ENCODE peak calls at places on chromosomes 13 and 19, in seven cellular contexts. One of them, this sample, is unnamed.

GRCh38 chr13:98080280-98080679 is 62.6 kb upstream of the FARP1 start:
- DNase-seq in Peyer's patch: no peak
- DNase-seq in breast epithelium: no peak
- DNase-seq in suprapubic skin: peak
- DNase-seq in endothelial cell of umbilical vein: no peak
- DNase-seq in upper lobe of left lung: no peak
- DNase-seq in body of pancreas: no peak
- DNase-seq in this sample: no peak

GRCh38 chr13:113922412-113923118 is 51.3 kb downstream of the C13orf46 start:
- DNase-seq in body of pancreas: peak
- DNase-seq in suprapubic skin: peak
- DNase-seq in Peyer's patch: peak
- DNase-seq in endothelial cell of umbilical vein: no peak
- DNase-seq in breast epithelium: peak
- DNase-seq in upper lobe of left lung: no peak
- DNase-seq in this sample: peak

GRCh38 chr13:96499646-96500045 is 409.7 kb downstream of the HS6ST3 start:
- DNase-seq in body of pancreas: no peak
- DNase-seq in upper lobe of left lung: no peak
- DNase-seq in suprapubic skin: no peak
- DNase-seq in breast epithelium: no peak
- DNase-seq in endothelial cell of umbilical vein: no peak
- DNase-seq in Peyer's patch: no peak
- DNase-seq in this sample: no peak

GRCh38 chr19:43759515-43759914 is 4.8 kb upstream of the SMG9 start:
- DNase-seq in breast epithelium: peak
- DNase-seq in endothelial cell of umbilical vein: peak
- DNase-seq in body of pancreas: no peak
- DNase-seq in Peyer's patch: no peak
- DNase-seq in suprapubic skin: no peak
- DNase-seq in upper lobe of left lung: no peak
- DNase-seq in this sample: no peak

GRCh38 chr13:36750946-36751345 is 68.1 kb upstream of the RFXAP start:
- DNase-seq in Peyer's patch: no peak
- DNase-seq in suprapubic skin: no peak
- DNase-seq in breast epithelium: no peak
- DNase-seq in body of pancreas: no peak
- DNase-seq in endothelial cell of umbilical vein: no peak
- DNase-seq in upper lobe of left lung: no peak
- DNase-seq in this sample: no peak

GRCh38 chr13:104961246-104961645 is 1574.2 kb downstream of the EFNB2 start:
- DNase-seq in breast epithelium: no peak
- DNase-seq in endothelial cell of umbilical vein: no peak
- DNase-seq in Peyer's patch: no peak
- DNase-seq in suprapubic skin: no peak
- DNase-seq in body of pancreas: no peak
- DNase-seq in upper lobe of left lung: no peak
- DNase-seq in this sample: no peak

GRCh38 chr13:44786724-44787123 is 202.5 kb downstream of the NUFIP1 start:
- DNase-seq in Peyer's patch: no peak
- DNase-seq in suprapubic skin: no peak
- DNase-seq in body of pancreas: no peak
- DNase-seq in endothelial cell of umbilical vein: no peak
- DNase-seq in breast epithelium: no peak
- DNase-seq in upper lobe of left lung: no peak
- DNase-seq in this sample: no peak

GRCh38 chr19:58559275-58560006 is 1.0 kb upstream of the UBE2M start:
- DNase-seq in upper lobe of left lung: peak
- DNase-seq in endothelial cell of umbilical vein: peak
- DNase-seq in suprapubic skin: peak
- DNase-seq in body of pancreas: peak
- DNase-seq in breast epithelium: peak
- DNase-seq in Peyer's patch: peak
- DNase-seq in this sample: peak

GRCh38 chr19:49338023-49338677 is 2.9 kb downstream of the CD37 start:
- DNase-seq in body of pancreas: peak
- DNase-seq in endothelial cell of umbilical vein: no peak
- DNase-seq in upper lobe of left lung: peak
- DNase-seq in breast epithelium: peak
- DNase-seq in Peyer's patch: no peak
- DNase-seq in suprapubic skin: peak
- DNase-seq in this sample: no peak

GRCh38 chr13:102128216-102128800 is 273.5 kb downstream of the FGF14 start:
- DNase-seq in upper lobe of left lung: no peak
- DNase-seq in suprapubic skin: no peak
- DNase-seq in Peyer's patch: no peak
- DNase-seq in endothelial cell of umbilical vein: no peak
- DNase-seq in breast epithelium: no peak
- DNase-seq in body of pancreas: no peak
- DNase-seq in this sample: no peak

GRCh38 chr13:110448230-110448629 is 113.3 kb downstream of the RAB20 start:
- DNase-seq in body of pancreas: no peak
- DNase-seq in breast epithelium: peak
- DNase-seq in upper lobe of left lung: no peak
- DNase-seq in endothelial cell of umbilical vein: no peak
- DNase-seq in Peyer's patch: no peak
- DNase-seq in suprapubic skin: no peak
- DNase-seq in this sample: no peak

GRCh38 chr19:41871573-41872383 is 5.3 kb upstream of the CD79A start:
- DNase-seq in body of pancreas: no peak
- DNase-seq in breast epithelium: no peak
- DNase-seq in Peyer's patch: no peak
- DNase-seq in suprapubic skin: no peak
- DNase-seq in endothelial cell of umbilical vein: no peak
- DNase-seq in upper lobe of left lung: no peak
- DNase-seq in this sample: no peak

GRCh38 chr13:69319659-69320058 is 788.0 kb upstream of the ATXN8OS start:
- DNase-seq in endothelial cell of umbilical vein: no peak
- DNase-seq in Peyer's patch: no peak
- DNase-seq in body of pancreas: no peak
- DNase-seq in breast epithelium: no peak
- DNase-seq in upper lobe of left lung: no peak
- DNase-seq in suprapubic skin: no peak
- DNase-seq in this sample: no peak

GRCh38 chr13:36026556-36026955 is 104.6 kb downstream of the DCLK1 start:
- DNase-seq in breast epithelium: no peak
- DNase-seq in body of pancreas: no peak
- DNase-seq in upper lobe of left lung: no peak
- DNase-seq in Peyer's patch: no peak
- DNase-seq in suprapubic skin: no peak
- DNase-seq in endothelial cell of umbilical vein: no peak
- DNase-seq in this sample: no peak

GRCh38 chr13:28636078-28636477 is 22.9 kb upstream of the POMP start:
- DNase-seq in Peyer's patch: no peak
- DNase-seq in body of pancreas: no peak
- DNase-seq in breast epithelium: no peak
- DNase-seq in upper lobe of left lung: no peak
- DNase-seq in suprapubic skin: no peak
- DNase-seq in endothelial cell of umbilical vein: no peak
- DNase-seq in this sample: no peak

DNA sequence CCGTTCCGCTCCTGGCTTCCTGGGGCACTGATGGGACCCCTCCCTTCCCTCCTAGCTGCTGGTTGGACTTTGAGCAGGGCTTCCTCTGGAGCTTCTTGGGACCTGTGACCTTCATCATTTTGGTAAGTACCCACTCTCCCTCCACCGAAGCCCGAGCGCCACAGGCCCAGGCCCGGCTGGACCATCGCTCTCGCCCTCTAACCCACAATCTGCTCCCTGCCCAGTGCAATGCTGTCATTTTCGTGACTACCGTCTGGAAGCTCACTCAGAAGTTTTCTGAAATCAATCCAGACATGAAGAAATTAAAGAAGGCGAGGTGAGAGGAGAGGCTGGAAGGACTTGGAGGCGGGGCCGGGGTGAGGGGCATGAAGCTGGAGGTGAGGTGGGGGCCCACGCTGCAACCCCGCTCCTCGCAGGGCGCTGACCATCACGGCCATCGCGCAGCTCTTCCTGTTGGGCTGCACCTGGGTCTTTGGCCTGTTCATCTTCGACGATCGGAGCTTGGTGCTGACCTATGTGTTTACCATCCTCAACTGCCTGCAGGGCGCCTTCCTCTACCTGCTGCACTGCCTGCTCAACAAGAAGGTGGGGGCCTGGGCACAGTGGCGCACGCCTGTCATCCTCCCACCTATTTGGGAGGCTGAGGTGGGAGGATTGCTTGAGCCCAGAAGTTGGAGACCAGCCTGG is 12.4 kb downstream of the DDX39A start:
- DNase-seq in Peyer's patch: no peak
- DNase-seq in suprapubic skin: no peak
- DNase-seq in body of pancreas: no peak
- DNase-seq in endothelial cell of umbilical vein: no peak
- DNase-seq in upper lobe of left lung: peak
- DNase-seq in breast epithelium: no peak
- DNase-seq in this sample: no peak
- H3K27ac ChIP-seq in Peyer's patch: peak
- H3K27ac ChIP-seq in suprapubic skin: no peak
- H3K27ac ChIP-seq in body of pancreas: peak
- H3K27ac ChIP-seq in endothelial cell of umbilical vein: no peak
- H3K27ac ChIP-seq in upper lobe of left lung: peak
- H3K27ac ChIP-seq in breast epithelium: peak
- H3K27ac ChIP-seq in this sample: peak

GRCh38 chr19:19160489-19161035 is 9.5 kb downstream of the MEF2B start:
- DNase-seq in upper lobe of left lung: no peak
- DNase-seq in suprapubic skin: no peak
- DNase-seq in body of pancreas: no peak
- DNase-seq in endothelial cell of umbilical vein: no peak
- DNase-seq in Peyer's patch: no peak
- DNase-seq in breast epithelium: no peak
- DNase-seq in this sample: no peak
- TF ChIP-seq POLR2A in upper lobe of left lung: no peak
- TF ChIP-seq POLR2A in suprapubic skin: no peak
- TF ChIP-seq POLR2A in body of pancreas: no peak
- TF ChIP-seq POLR2A in endothelial cell of umbilical vein: no peak
- TF ChIP-seq POLR2A in Peyer's patch: no peak
- TF ChIP-seq POLR2A in breast epithelium: no peak
- TF ChIP-seq POLR2A in this sample: no peak

GRCh38 chr13:57611956-57612355 is 19.6 kb upstream of the PCDH17 start:
- DNase-seq in breast epithelium: no peak
- DNase-seq in upper lobe of left lung: no peak
- DNase-seq in Peyer's patch: no peak
- DNase-seq in endothelial cell of umbilical vein: no peak
- DNase-seq in suprapubic skin: no peak
- DNase-seq in body of pancreas: no peak
- DNase-seq in this sample: no peak
- H3K27ac ChIP-seq in breast epithelium: no peak
- H3K27ac ChIP-seq in upper lobe of left lung: no peak
- H3K27ac ChIP-seq in Peyer's patch: no peak
- H3K27ac ChIP-seq in endothelial cell of umbilical vein: no peak
- H3K27ac ChIP-seq in suprapubic skin: no peak
- H3K27ac ChIP-seq in body of pancreas: no peak
- H3K27ac ChIP-seq in this sample: no peak

DNA sequence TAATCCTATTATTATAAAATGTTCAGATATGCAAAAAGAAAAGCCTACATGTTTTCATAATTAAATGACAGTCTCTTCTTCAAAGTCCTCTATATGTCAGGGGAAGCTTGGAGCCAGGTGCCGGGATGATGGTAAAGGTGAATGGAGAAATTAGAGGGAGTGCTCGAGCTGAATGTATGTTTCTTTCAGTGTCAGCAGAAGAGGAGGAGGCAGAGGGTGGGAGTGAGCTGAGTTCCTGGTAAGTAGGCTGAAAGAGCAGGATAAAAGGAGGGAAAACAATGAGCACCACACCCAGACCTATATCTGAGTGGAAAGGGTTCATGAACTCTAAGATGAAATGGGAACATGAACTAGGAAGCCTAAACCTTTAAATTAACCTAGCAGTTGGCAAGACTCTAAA is 307.6 kb upstream of the NBEA start:
- DNase-seq in upper lobe of left lung: no peak
- DNase-seq in suprapubic skin: no peak
- DNase-seq in Peyer's patch: no peak
- DNase-seq in breast epithelium: no peak
- DNase-seq in body of pancreas: no peak
- DNase-seq in endothelial cell of umbilical vein: no peak
- DNase-seq in this sample: no peak
- TF ChIP-seq POLR2A in upper lobe of left lung: no peak
- TF ChIP-seq POLR2A in suprapubic skin: no peak
- TF ChIP-seq POLR2A in Peyer's patch: no peak
- TF ChIP-seq POLR2A in breast epithelium: no peak
- TF ChIP-seq POLR2A in body of pancreas: no peak
- TF ChIP-seq POLR2A in endothelial cell of umbilical vein: no peak
- TF ChIP-seq POLR2A in this sample: no peak

GRCh38 chr19:47089767-47090350 is 23.7 kb downstream of the ZC3H4 start:
- DNase-seq in Peyer's patch: no peak
- DNase-seq in endothelial cell of umbilical vein: no peak
- DNase-seq in upper lobe of left lung: peak
- DNase-seq in breast epithelium: no peak
- DNase-seq in body of pancreas: no peak
- DNase-seq in suprapubic skin: no peak
- DNase-seq in this sample: no peak
- H3K27ac ChIP-seq in Peyer's patch: peak
- H3K27ac ChIP-seq in endothelial cell of umbilical vein: no peak
- H3K27ac ChIP-seq in upper lobe of left lung: no peak
- H3K27ac ChIP-seq in breast epithelium: no peak
- H3K27ac ChIP-seq in body of pancreas: no peak
- H3K27ac ChIP-seq in suprapubic skin: no peak
- H3K27ac ChIP-seq in this sample: peak

This sample was measured in tibial nerve.